ENCODE peak calls at places on chromosomes 11 and 22, in nine cellular contexts. W is tibial nerve, K is astrocyte, M is foreskin fibroblast, X is IMR-90, R is DND-41, Y is fibroblast of the aortic adventitia, P is HL-60, F is astrocyte of the spinal cord. G is an unnamed sample.

GRCh38 chr11:60914620-60915249 is 777 bp downstream of the TMEM109 start:
- DNase-seq in X (peak; percentile 34), F (peak; percentile 47), W (no peak), Y (peak; percentile 30), M (no peak), P (no peak), R (peak; percentile 58), K (peak; percentile 22), G (peak; percentile 37)

GRCh38 chr11:30960387-30960992 is 374.3 kb upstream of the MPPED2 start:
- DNase-seq in M (peak; percentile 1), Y (peak; percentile 71), K (peak; percentile 24), X (peak; percentile 47), P (no peak), F (peak; percentile 54), W (no peak), R (no peak), G (no peak)

GRCh38 chr22:26004477-26004876 is 164.8 kb upstream of the SEZ6L start:
- DNase-seq in P (no peak), K (no peak), X (no peak), W (no peak), F (no peak), M (no peak), R (no peak), Y (no peak), G (no peak)

GRCh38 chr11:16896716-16897115 is 117.5 kb downstream of the PLEKHA7 start:
- DNase-seq in F (no peak), R (no peak), M (no peak), W (no peak), P (no peak), Y (no peak), K (no peak), X (no peak), G (no peak)

GRCh38 chr22:43419371-43420080 is 7.7 kb downstream of the MPPED1 start:
- DNase-seq in P (no peak), M (no peak), X (no peak), K (no peak), R (no peak), Y (no peak), F (no peak), W (no peak), G (no peak)

GRCh38 chr11:129888451-129888850 is 6.9 kb downstream of the NFRKB start:
- DNase-seq in M (no peak), R (peak; percentile 75), K (no peak), X (no peak), F (no peak), P (no peak), Y (no peak), W (no peak), G (peak; percentile 33)

GRCh38 chr11:70399681-70400112 is 1.4 kb downstream of the CTTN start:
- DNase-seq in F (peak; percentile 97), Y (peak; percentile 95), M (peak; percentile 96), K (peak; percentile 93), P (peak; percentile 27), W (peak; percentile 78), X (peak; percentile 97), R (no peak), G (no peak)

GRCh38 chr22:49329636-49330035 is 498.0 kb downstream of the BRD1 start:
- DNase-seq in F (no peak), M (no peak), W (no peak), P (no peak), Y (no peak), X (no peak), R (no peak), K (no peak), G (no peak)

GRCh38 chr11:88469828-88470227 is 132.3 kb upstream of the CTSC start:
- DNase-seq in K (no peak), Y (no peak), W (no peak), P (no peak), F (no peak), X (peak; percentile 36), R (no peak), M (no peak), G (no peak)

GRCh38 chr22:42249831-42250230 is 20.6 kb downstream of the TCF20 start:
- DNase-seq in Y (no peak), P (no peak), R (no peak), K (no peak), M (no peak), F (no peak), W (no peak), X (no peak), G (no peak)

GRCh38 chr11:96464695-96465307 is 75.0 kb downstream of the JRKL start:
- DNase-seq in W (no peak), P (peak; percentile 26), K (peak; percentile 57), F (peak; percentile 81), R (no peak), M (peak; percentile 36), Y (peak; percentile 84), X (peak; percentile 78), G (peak; percentile 51)

GRCh38 chr22:35622132-35622913 is 5.2 kb upstream of the MB start:
- DNase-seq in M (no peak), X (no peak), P (no peak), K (no peak), F (no peak), Y (no peak), R (no peak), W (no peak), G (no peak)
- H3K4me3 ChIP-seq in M (no peak overlapping the region), X (no peak overlapping the region), P (no peak overlapping the region), K (no peak overlapping the region), F (no peak overlapping the region), Y (no peak overlapping the region), R (no peak overlapping the region), W (no peak overlapping the region), G (no peak overlapping the region)

GRCh38 chr11:72793081-72793451 is 781 bp downstream of the STARD10 start:
- DNase-seq in K (no peak), X (no peak), W (no peak), Y (no peak), P (no peak), R (no peak), M (no peak), F (no peak), G (no peak)
- H3K4me3 ChIP-seq in K (no peak overlapping the region), X (peak overlapping the region; percentile 15), W (peak overlapping the region; percentile 82), Y (peak overlapping the region; percentile 36), P (no peak overlapping the region), R (peak overlapping the region; percentile 17), M (peak overlapping the region; percentile 60), F (no peak overlapping the region), G (peak overlapping the region; percentile 96)

GRCh38 chr11:32433249-32434115 is 1.9 kb downstream of the WT1 start:
- DNase-seq in X (no peak), P (no peak), F (no peak), Y (no peak), K (no peak), R (no peak), W (no peak), M (no peak), G (no peak)

GRCh38 chr11:32434387-32435151 is 770 bp downstream of the WT1 start:
- DNase-seq in M (no peak), Y (peak; percentile 21), F (no peak), K (no peak), W (no peak), X (no peak), P (peak; percentile 81), R (no peak), G (no peak)

GRCh38 chr11:32432565-32433248 is 2.6 kb downstream of the WT1 start:
- DNase-seq in K (no peak), Y (no peak), W (no peak), R (no peak), X (no peak), F (no peak), M (no peak), P (no peak), G (no peak)

GRCh38 chr11:32435152-32435480 is 223 bp downstream of the WT1 start:
- DNase-seq in M (no peak), Y (peak; percentile 16), W (no peak), X (no peak), R (no peak), F (no peak), K (no peak), P (peak; percentile 52), G (no peak)

GRCh38 chr11:32434116-32434386 is 1.3 kb downstream of the WT1 start:
- DNase-seq in M (no peak), W (no peak), X (no peak), R (no peak), F (no peak), Y (no peak), K (no peak), P (no peak), G (no peak)
- H3K4me3 ChIP-seq in M (no peak overlapping the region), W (no peak overlapping the region), X (no peak overlapping the region), R (no peak overlapping the region), F (no peak overlapping the region), Y (peak overlapping the region; percentile 52), K (no peak overlapping the region), P (peak overlapping the region; percentile 40), G (no peak overlapping the region)

GRCh38 chr22:46061431-46062231 is 84.7 kb upstream of the WNT7B start:
- DNase-seq in W (no peak), R (no peak), F (no peak), X (no peak), K (no peak), P (no peak), M (no peak), Y (no peak), G (no peak)
- H3K4me3 ChIP-seq in W (peak overlapping the region; percentile 33), R (no peak overlapping the region), F (no peak overlapping the region), X (no peak overlapping the region), K (no peak overlapping the region), P (no peak overlapping the region), M (no peak overlapping the region), Y (no peak overlapping the region), G (no peak overlapping the region)

DNA sequence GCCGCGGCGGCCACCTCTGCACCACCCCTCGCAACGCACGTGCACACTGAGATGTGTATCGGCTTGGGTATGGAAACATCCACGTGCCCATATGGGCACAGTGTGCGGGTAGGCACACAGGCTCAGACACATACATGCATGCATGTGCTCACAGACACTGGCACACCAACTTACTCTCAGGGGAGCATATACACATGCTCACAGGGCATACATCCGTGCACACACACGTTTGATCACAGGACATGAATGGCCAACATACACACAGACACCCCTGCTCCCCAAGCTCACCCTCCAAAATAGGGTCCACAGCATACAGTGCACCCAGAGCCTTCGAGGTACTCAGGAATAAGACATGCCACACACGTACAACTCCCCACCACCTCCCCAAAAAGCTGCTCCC is 52.9 kb downstream of the SLC22A12 start:
- DNase-seq in P (no peak), W (no peak), X (no peak), M (no peak), F (no peak), K (no peak), R (no peak), Y (no peak), G (no peak)
- H3K4me3 ChIP-seq in P (no peak overlapping the region), W (no peak overlapping the region), X (no peak overlapping the region), M (no peak overlapping the region), F (no peak overlapping the region), K (no peak overlapping the region), R (no peak overlapping the region), Y (no peak overlapping the region), G (no peak overlapping the region)

G was measured in CD4-positive, alpha-beta memory T cell.